ENCODE peak calls at places on chromosomes 6 and 20, in six cellular contexts. O, V, N, J, G and K are unnamed samples.

GRCh38 chr6:35360349-35361138 is 18.2 kb downstream of the PPARD start:
- DNase-seq in O (peak; percentile 40), V (peak; percentile 75), N (peak; percentile 3), J (no peak), G (peak; percentile 48), K (no peak)

GRCh38 chr20:10679269-10679668 is 5.5 kb upstream of the JAG1 start:
- DNase-seq in O (no peak), V (no peak), N (no peak), J (no peak), G (no peak), K (no peak)

GRCh38 chr6:5723905-5724691 is 282.6 kb downstream of the NRN1 start:
- DNase-seq in O (no peak), V (peak; percentile 56), N (no peak), J (peak; percentile 88), G (peak; percentile 38), K (no peak)

GRCh38 chr6:50952092-50952932 is 133.6 kb downstream of the TFAP2B start:
- DNase-seq in O (no peak), V (no peak), N (no peak), J (no peak), G (no peak), K (no peak)

GRCh38 chr6:52994031-52994788 is 874 bp downstream of the GSTA4 start:
- DNase-seq in O (peak; percentile 48), V (peak; percentile 37), N (no peak), J (no peak), G (peak; percentile 22), K (no peak)

GRCh38 chr6:95203153-95203754 is 374.1 kb upstream of the MANEA start:
- DNase-seq in O (peak; percentile 31), V (no peak), N (no peak), J (no peak), G (no peak), K (no peak)

GRCh38 chr6:49813248-49813647 is 26.2 kb upstream of the PGK2 start:
- DNase-seq in O (no peak), V (no peak), N (no peak), J (no peak), G (no peak), K (no peak)

GRCh38 chr6:36683656-36684446 is 5.3 kb downstream of the CDKN1A start:
- DNase-seq in O (no peak), V (no peak), N (peak; percentile 73), J (no peak), G (no peak), K (no peak)

GRCh38 chr6:29553268-29554057 is 6.1 kb downstream of the UBD start:
- DNase-seq in O (peak; percentile 57), V (peak; percentile 63), N (no peak), J (peak; percentile 82), G (peak; percentile 14), K (no peak)
- TF ChIP-seq CTCF in O (peak; percentile 12), V (no peak), N (no peak), J (no peak), G (peak; percentile 5), K (peak; percentile 47)

GRCh38 chr20:5192570-5193431 is 66.0 kb downstream of the CDS2 start:
- DNase-seq in O (no peak), V (no peak), N (no peak), J (no peak), G (no peak), K (no peak)
- TF ChIP-seq CTCF in O (no peak), V (no peak), N (no peak), J (no peak), G (no peak), K (no peak)

DNA sequence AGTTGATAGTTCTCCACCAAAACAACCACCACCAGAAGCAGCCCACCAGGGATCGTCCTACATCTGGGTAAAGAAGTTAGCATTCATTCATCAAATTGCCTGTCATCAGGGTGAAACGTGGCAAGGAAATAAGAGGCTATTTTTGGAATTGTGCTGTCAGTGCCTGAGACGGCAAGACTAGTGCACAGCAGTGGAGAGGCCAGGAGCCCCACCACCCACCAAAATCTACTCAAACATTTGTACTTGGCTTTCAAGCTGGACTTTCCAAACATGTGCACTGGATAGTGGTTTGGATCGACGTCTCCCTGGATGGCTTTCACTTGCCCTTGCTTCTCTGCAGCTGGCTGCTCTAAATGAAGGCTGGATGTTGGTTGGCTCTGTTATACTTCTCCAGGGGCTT is 44.8 kb downstream of the TXNDC5 start:
- DNase-seq in O (peak; percentile 39), V (no peak), N (no peak), J (no peak), G (no peak), K (peak; percentile 25)
- TF ChIP-seq CTCF in O (no peak), V (no peak), N (no peak), J (no peak), G (no peak), K (no peak)

GRCh38 chr20:25340380-25340779 is 50.3 kb downstream of the ABHD12 start:
- DNase-seq in O (no peak), V (no peak), N (no peak), J (no peak), G (no peak), K (no peak)
- TF ChIP-seq CTCF in O (no peak), V (no peak), N (no peak), J (no peak), G (no peak), K (no peak)

GRCh38 chr6:168713839-168714238 is 272.9 kb downstream of the SMOC2 start:
- DNase-seq in O (peak; percentile 12), V (no peak), N (no peak), J (no peak), G (no peak), K (no peak)
- TF ChIP-seq CTCF in O (peak; percentile 30), V (peak; percentile 14), N (peak; percentile 28), J (no peak), G (peak; percentile 23), K (peak; percentile 63)

GRCh38 chr20:17889226-17889625 is 79.4 kb downstream of the SNX5 start:
- DNase-seq in O (peak; percentile 59), V (no peak), N (no peak), J (no peak), G (no peak), K (no peak)
- TF ChIP-seq CTCF in O (peak; percentile 26), V (no peak), N (no peak), J (no peak), G (no peak), K (no peak)